ENCODE peak calls at places on chromosomes 5 and 9, in six cellular contexts. One of them, this sample, is unnamed.

GRCh38 chr5:56910123-56910951 is 941 bp downstream of the SETD9 start:
- DNase-seq in GM12878: no peak
- DNase-seq in astrocyte of the cerebellum: no peak
- DNase-seq in cardiac fibroblast: no peak
- DNase-seq in bronchial epithelial cell: peak; percentile 53
- DNase-seq in gastrocnemius medialis: no peak
- DNase-seq in this sample: peak; percentile 79

GRCh38 chr9:129166962-129167557 is 11.0 kb downstream of the IER5L start:
- DNase-seq in GM12878: no peak
- DNase-seq in astrocyte of the cerebellum: no peak
- DNase-seq in cardiac fibroblast: peak; percentile 77
- DNase-seq in bronchial epithelial cell: peak; percentile 93
- DNase-seq in gastrocnemius medialis: no peak
- DNase-seq in this sample: no peak

GRCh38 chr5:103582364-103582763 is 19.8 kb upstream of the NUDT12 start:
- DNase-seq in GM12878: peak; percentile 5
- DNase-seq in astrocyte of the cerebellum: peak; percentile 39
- DNase-seq in cardiac fibroblast: peak; percentile 72
- DNase-seq in bronchial epithelial cell: peak; percentile 55
- DNase-seq in gastrocnemius medialis: no peak
- DNase-seq in this sample: peak; percentile 41

GRCh38 chr9:89021154-89021803 is 30.0 kb downstream of the S1PR3 start:
- DNase-seq in GM12878: no peak
- DNase-seq in astrocyte of the cerebellum: peak; percentile 87
- DNase-seq in cardiac fibroblast: peak; percentile 88
- DNase-seq in bronchial epithelial cell: peak; percentile 73
- DNase-seq in gastrocnemius medialis: peak; percentile 28
- DNase-seq in this sample: no peak

GRCh38 chr5:177162379-177162778 is 28.8 kb downstream of the NSD1 start:
- DNase-seq in GM12878: no peak
- DNase-seq in astrocyte of the cerebellum: no peak
- DNase-seq in cardiac fibroblast: no peak
- DNase-seq in bronchial epithelial cell: peak; percentile 11
- DNase-seq in gastrocnemius medialis: no peak
- DNase-seq in this sample: no peak

GRCh38 chr5:174972291-174972690 is 247.9 kb downstream of the MSX2 start:
- DNase-seq in GM12878: no peak
- DNase-seq in astrocyte of the cerebellum: no peak
- DNase-seq in cardiac fibroblast: no peak
- DNase-seq in bronchial epithelial cell: peak; percentile 5
- DNase-seq in gastrocnemius medialis: no peak
- DNase-seq in this sample: no peak

GRCh38 chr9:133914483-133915342 is 77.4 kb downstream of the VAV2 start:
- DNase-seq in GM12878: no peak
- DNase-seq in astrocyte of the cerebellum: no peak
- DNase-seq in cardiac fibroblast: no peak
- DNase-seq in bronchial epithelial cell: no peak
- DNase-seq in gastrocnemius medialis: no peak
- DNase-seq in this sample: no peak

GRCh38 chr9:83430681-83431080 is 107.5 kb downstream of the FRMD3 start:
- DNase-seq in GM12878: no peak
- DNase-seq in astrocyte of the cerebellum: no peak
- DNase-seq in cardiac fibroblast: no peak
- DNase-seq in bronchial epithelial cell: no peak
- DNase-seq in gastrocnemius medialis: no peak
- DNase-seq in this sample: no peak

GRCh38 chr9:31089822-31090221 is 1294.6 kb upstream of the ACO1 start:
- DNase-seq in GM12878: no peak
- DNase-seq in astrocyte of the cerebellum: peak; percentile 38
- DNase-seq in cardiac fibroblast: peak; percentile 5
- DNase-seq in bronchial epithelial cell: peak; percentile 65
- DNase-seq in gastrocnemius medialis: no peak
- DNase-seq in this sample: no peak

GRCh38 chr5:142472306-142472951 is 147.6 kb upstream of the SPRY4 start:
- DNase-seq in GM12878: no peak
- DNase-seq in astrocyte of the cerebellum: no peak
- DNase-seq in cardiac fibroblast: peak; percentile 99
- DNase-seq in bronchial epithelial cell: peak; percentile 97
- DNase-seq in gastrocnemius medialis: no peak
- DNase-seq in this sample: no peak

GRCh38 chr9:104810421-104811339 is 46.8 kb downstream of the NIPSNAP3B start:
- DNase-seq in GM12878: no peak
- DNase-seq in astrocyte of the cerebellum: no peak
- DNase-seq in cardiac fibroblast: peak; percentile 61
- DNase-seq in bronchial epithelial cell: peak; percentile 70
- DNase-seq in gastrocnemius medialis: peak; percentile 81
- DNase-seq in this sample: no peak

GRCh38 chr5:163869611-163870010 is 364.2 kb downstream of the MAT2B start:
- DNase-seq in GM12878: no peak
- DNase-seq in astrocyte of the cerebellum: no peak
- DNase-seq in cardiac fibroblast: no peak
- DNase-seq in bronchial epithelial cell: no peak
- DNase-seq in gastrocnemius medialis: no peak
- DNase-seq in this sample: no peak

GRCh38 chr5:167953151-167953788 is 338.2 kb upstream of the WWC1 start:
- DNase-seq in GM12878: no peak
- DNase-seq in astrocyte of the cerebellum: no peak
- DNase-seq in cardiac fibroblast: no peak
- DNase-seq in bronchial epithelial cell: no peak
- DNase-seq in gastrocnemius medialis: no peak
- DNase-seq in this sample: no peak

GRCh38 chr9:129164246-129164930 is 13.7 kb downstream of the IER5L start:
- DNase-seq in GM12878: no peak
- DNase-seq in astrocyte of the cerebellum: no peak
- DNase-seq in cardiac fibroblast: peak; percentile 55
- DNase-seq in bronchial epithelial cell: peak; percentile 39
- DNase-seq in gastrocnemius medialis: no peak
- DNase-seq in this sample: no peak

GRCh38 chr5:138469540-138470321 is 4.5 kb downstream of the EGR1 start:
- DNase-seq in GM12878: no peak
- DNase-seq in astrocyte of the cerebellum: peak; percentile 89
- DNase-seq in cardiac fibroblast: peak; percentile 90
- DNase-seq in bronchial epithelial cell: peak; percentile 96
- DNase-seq in gastrocnemius medialis: no peak
- DNase-seq in this sample: no peak

GRCh38 chr9:110189001-110189400 is 19.0 kb downstream of the C9orf152 start:
- DNase-seq in GM12878: no peak
- DNase-seq in astrocyte of the cerebellum: no peak
- DNase-seq in cardiac fibroblast: no peak
- DNase-seq in bronchial epithelial cell: no peak
- DNase-seq in gastrocnemius medialis: peak; percentile 19
- DNase-seq in this sample: no peak

GRCh38 chr9:91425270-91425669 is 1.6 kb upstream of the NFIL3 start:
- DNase-seq in GM12878: no peak
- DNase-seq in astrocyte of the cerebellum: no peak
- DNase-seq in cardiac fibroblast: no peak
- DNase-seq in bronchial epithelial cell: no peak
- DNase-seq in gastrocnemius medialis: no peak
- DNase-seq in this sample: no peak

GRCh38 chr5:159732220-159732619 is 184.1 kb upstream of the ADRA1B start:
- DNase-seq in GM12878: no peak
- DNase-seq in astrocyte of the cerebellum: no peak
- DNase-seq in cardiac fibroblast: no peak
- DNase-seq in bronchial epithelial cell: no peak
- DNase-seq in gastrocnemius medialis: no peak
- DNase-seq in this sample: peak; percentile 27

GRCh38 chr5:127844631-127845030 is 141.4 kb downstream of the CCDC192 start:
- DNase-seq in GM12878: no peak
- DNase-seq in astrocyte of the cerebellum: no peak
- DNase-seq in cardiac fibroblast: no peak
- DNase-seq in bronchial epithelial cell: no peak
- DNase-seq in gastrocnemius medialis: no peak
- DNase-seq in this sample: no peak

GRCh38 chr9:132878695-132879064 is at the start of gene SPACA9:
- DNase-seq in GM12878: no peak
- DNase-seq in astrocyte of the cerebellum: no peak
- DNase-seq in cardiac fibroblast: peak; percentile 53
- DNase-seq in bronchial epithelial cell: no peak
- DNase-seq in gastrocnemius medialis: peak; percentile 14
- DNase-seq in this sample: peak; percentile 21

GRCh38 chr9:84970432-84970831 is 300.9 kb downstream of the NTRK2 start:
- DNase-seq in GM12878: no peak
- DNase-seq in astrocyte of the cerebellum: no peak
- DNase-seq in cardiac fibroblast: no peak
- DNase-seq in bronchial epithelial cell: peak; percentile 95
- DNase-seq in gastrocnemius medialis: no peak
- DNase-seq in this sample: no peak

GRCh38 chr9:114787781-114788498 is 17.9 kb downstream of the TNFSF15 start:
- DNase-seq in GM12878: no peak
- DNase-seq in astrocyte of the cerebellum: no peak
- DNase-seq in cardiac fibroblast: no peak
- DNase-seq in bronchial epithelial cell: peak; percentile 85
- DNase-seq in gastrocnemius medialis: no peak
- DNase-seq in this sample: no peak

GRCh38 chr5:5209101-5209500 is 69.0 kb downstream of the ADAMTS16 start:
- DNase-seq in GM12878: no peak
- DNase-seq in astrocyte of the cerebellum: peak; percentile 32
- DNase-seq in cardiac fibroblast: no peak
- DNase-seq in bronchial epithelial cell: no peak
- DNase-seq in gastrocnemius medialis: no peak
- DNase-seq in this sample: no peak

GRCh38 chr9:105021917-105022316 is 94.0 kb upstream of the ABCA1 start:
- DNase-seq in GM12878: no peak
- DNase-seq in astrocyte of the cerebellum: no peak
- DNase-seq in cardiac fibroblast: no peak
- DNase-seq in bronchial epithelial cell: no peak
- DNase-seq in gastrocnemius medialis: no peak
- DNase-seq in this sample: no peak

GRCh38 chr5:156201793-156202388 is 125.1 kb upstream of the SGCD start:
- DNase-seq in GM12878: no peak
- DNase-seq in astrocyte of the cerebellum: peak; percentile 65
- DNase-seq in cardiac fibroblast: peak; percentile 43
- DNase-seq in bronchial epithelial cell: peak; percentile 5
- DNase-seq in gastrocnemius medialis: no peak
- DNase-seq in this sample: no peak
- H3K4me3 ChIP-seq in GM12878: no peak overlapping the region
- H3K4me3 ChIP-seq in astrocyte of the cerebellum: no peak overlapping the region
- H3K4me3 ChIP-seq in cardiac fibroblast: no peak overlapping the region
- H3K4me3 ChIP-seq in bronchial epithelial cell: no peak overlapping the region
- H3K4me3 ChIP-seq in gastrocnemius medialis: no peak overlapping the region
- H3K4me3 ChIP-seq in this sample: no peak overlapping the region

GRCh38 chr5:442335-443238 is at the start of gene EXOC3:
- DNase-seq in GM12878: no peak
- DNase-seq in astrocyte of the cerebellum: no peak
- DNase-seq in cardiac fibroblast: peak; percentile 63
- DNase-seq in bronchial epithelial cell: peak; percentile 22
- DNase-seq in gastrocnemius medialis: peak; percentile 43
- DNase-seq in this sample: peak; percentile 86
- TF ChIP-seq CTCF in GM12878: no peak
- TF ChIP-seq CTCF in astrocyte of the cerebellum: no peak
- TF ChIP-seq CTCF in cardiac fibroblast: no peak
- TF ChIP-seq CTCF in bronchial epithelial cell: no peak
- TF ChIP-seq CTCF in gastrocnemius medialis: no peak
- TF ChIP-seq CTCF in this sample: no peak

GRCh38 chr9:135712571-135713295 is 10.7 kb downstream of the KCNT1 start:
- DNase-seq in GM12878: no peak
- DNase-seq in astrocyte of the cerebellum: no peak
- DNase-seq in cardiac fibroblast: no peak
- DNase-seq in bronchial epithelial cell: no peak
- DNase-seq in gastrocnemius medialis: no peak
- DNase-seq in this sample: no peak

GRCh38 chr9:135714242-135715055 is 12.5 kb downstream of the KCNT1 start:
- DNase-seq in GM12878: no peak
- DNase-seq in astrocyte of the cerebellum: no peak
- DNase-seq in cardiac fibroblast: no peak
- DNase-seq in bronchial epithelial cell: no peak
- DNase-seq in gastrocnemius medialis: no peak
- DNase-seq in this sample: no peak

GRCh38 chr9:135717410-135717809 is 15.4 kb downstream of the KCNT1 start:
- DNase-seq in GM12878: no peak
- DNase-seq in astrocyte of the cerebellum: no peak
- DNase-seq in cardiac fibroblast: no peak
- DNase-seq in bronchial epithelial cell: no peak
- DNase-seq in gastrocnemius medialis: no peak
- DNase-seq in this sample: no peak

GRCh38 chr9:135716045-135716444 is 14.1 kb downstream of the KCNT1 start:
- DNase-seq in GM12878: no peak
- DNase-seq in astrocyte of the cerebellum: no peak
- DNase-seq in cardiac fibroblast: no peak
- DNase-seq in bronchial epithelial cell: no peak
- DNase-seq in gastrocnemius medialis: no peak
- DNase-seq in this sample: no peak

DNA sequence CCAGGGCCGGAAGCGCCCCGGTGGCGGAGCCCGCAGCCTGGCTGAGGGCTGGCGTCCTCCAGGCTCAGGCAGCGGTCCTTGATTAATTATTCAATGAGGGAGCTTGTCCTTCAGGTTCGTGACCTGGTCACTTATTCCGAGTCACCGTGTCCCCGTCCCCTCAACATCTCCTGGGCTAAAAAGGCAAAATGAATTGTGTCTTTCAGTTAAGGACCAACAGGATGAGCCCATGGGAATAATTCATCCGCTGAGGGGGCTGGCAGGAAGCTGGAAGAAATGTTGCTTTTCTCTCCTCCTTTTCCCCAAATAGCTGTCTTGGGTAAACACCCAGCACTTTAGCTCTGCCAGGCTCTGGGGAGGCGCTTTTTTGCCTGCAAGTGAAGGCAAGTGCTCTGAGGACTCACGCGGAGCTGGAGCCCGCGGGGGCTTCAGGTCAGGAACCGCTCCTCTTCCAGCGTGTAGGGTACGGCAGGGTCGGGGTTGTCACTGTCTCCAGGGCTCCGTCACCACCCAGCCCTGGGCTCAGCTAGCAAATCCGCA is 13.1 kb downstream of the KCNT1 start:
- DNase-seq in GM12878: no peak
- DNase-seq in astrocyte of the cerebellum: no peak
- DNase-seq in cardiac fibroblast: no peak
- DNase-seq in bronchial epithelial cell: no peak
- DNase-seq in gastrocnemius medialis: no peak
- DNase-seq in this sample: no peak
- H3K4me3 ChIP-seq in GM12878: no peak overlapping the region
- H3K4me3 ChIP-seq in astrocyte of the cerebellum: no peak overlapping the region
- H3K4me3 ChIP-seq in cardiac fibroblast: no peak overlapping the region
- H3K4me3 ChIP-seq in bronchial epithelial cell: no peak overlapping the region
- H3K4me3 ChIP-seq in gastrocnemius medialis: no peak overlapping the region
- H3K4me3 ChIP-seq in this sample: no peak overlapping the region

DNA sequence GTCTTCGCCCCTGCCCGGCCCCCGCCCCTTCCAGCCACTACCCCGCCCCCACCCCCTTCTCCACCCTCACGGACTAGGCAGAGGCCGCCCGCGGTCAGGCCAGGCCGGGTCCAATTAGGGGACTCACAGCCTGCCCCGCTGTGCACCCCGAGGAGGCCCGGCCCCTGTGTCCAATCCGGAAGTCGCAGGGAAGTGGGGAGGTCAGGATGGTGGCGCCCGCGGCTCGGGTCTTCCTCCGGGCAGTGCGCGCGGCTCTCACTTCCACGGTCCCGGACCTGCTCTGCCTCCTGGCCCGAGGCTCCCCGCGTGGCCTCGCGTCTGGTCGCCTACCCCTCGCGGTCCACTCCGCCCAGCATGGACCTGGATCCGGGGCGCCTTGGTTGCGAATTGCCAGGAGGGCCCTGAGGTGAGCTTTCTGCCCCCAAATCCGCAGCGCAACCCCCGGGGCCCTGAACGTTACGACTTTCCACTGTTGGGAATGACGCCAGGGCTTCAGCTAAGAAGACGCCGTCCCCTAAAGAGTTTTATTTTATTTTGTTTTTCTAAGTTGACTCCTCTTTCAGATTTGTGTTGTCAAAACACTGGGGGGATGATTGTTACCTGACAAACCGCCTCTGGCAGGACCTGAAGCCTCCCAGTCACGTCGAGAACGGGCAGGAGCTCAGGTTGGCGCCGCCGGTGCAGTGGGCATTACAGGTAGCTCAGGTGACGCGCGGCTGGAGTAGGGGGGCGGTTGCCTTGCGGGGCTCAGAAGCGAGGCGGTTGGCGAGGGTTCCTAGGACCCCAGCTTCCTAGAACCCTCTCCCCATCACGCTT is 790 bp upstream of the IRX2 start:
- DNase-seq in GM12878: no peak
- DNase-seq in astrocyte of the cerebellum: no peak
- DNase-seq in cardiac fibroblast: peak; percentile 25
- DNase-seq in bronchial epithelial cell: no peak
- DNase-seq in gastrocnemius medialis: no peak
- DNase-seq in this sample: no peak
- TF ChIP-seq CTCF in GM12878: no peak
- TF ChIP-seq CTCF in astrocyte of the cerebellum: no peak
- TF ChIP-seq CTCF in cardiac fibroblast: no peak
- TF ChIP-seq CTCF in bronchial epithelial cell: no peak
- TF ChIP-seq CTCF in gastrocnemius medialis: no peak
- TF ChIP-seq CTCF in this sample: no peak